ENCODE peak calls at places on chromosomes 11 and 22, in ten cellular contexts. One of them, this sample, is unnamed.

GRCh38 chr11:134666273-134667174 is 254.5 kb upstream of the B3GAT1 start:
- DNase-seq in amygdala: no peak
- DNase-seq in occipital lobe: no peak
- DNase-seq in iris pigment epithelial cell: no peak
- DNase-seq in NCI-H1417: no peak
- DNase-seq in naive thymus-derived CD4-positive, alpha-beta T cell: no peak
- DNase-seq in NCI-H1105 treated with DMSO at 0.1 percent for 48 hours: no peak
- DNase-seq in esophagus muscularis mucosa: peak
- DNase-seq in EH: no peak
- DNase-seq in neuronal stem cell: no peak
- DNase-seq in this sample: no peak

GRCh38 chr22:40107244-40107643 is 70.5 kb upstream of the TNRC6B start:
- DNase-seq in amygdala: no peak
- DNase-seq in occipital lobe: no peak
- DNase-seq in iris pigment epithelial cell: peak
- DNase-seq in NCI-H1417: no peak
- DNase-seq in naive thymus-derived CD4-positive, alpha-beta T cell: no peak
- DNase-seq in NCI-H1105 treated with DMSO at 0.1 percent for 48 hours: no peak
- DNase-seq in esophagus muscularis mucosa: no peak
- DNase-seq in EH: peak
- DNase-seq in neuronal stem cell: no peak
- DNase-seq in this sample: no peak

GRCh38 chr22:40233886-40234285 is 56.2 kb downstream of the TNRC6B start:
- DNase-seq in amygdala: no peak
- DNase-seq in occipital lobe: no peak
- DNase-seq in iris pigment epithelial cell: no peak
- DNase-seq in NCI-H1417: no peak
- DNase-seq in naive thymus-derived CD4-positive, alpha-beta T cell: no peak
- DNase-seq in NCI-H1105 treated with DMSO at 0.1 percent for 48 hours: no peak
- DNase-seq in esophagus muscularis mucosa: no peak
- DNase-seq in EH: no peak
- DNase-seq in neuronal stem cell: no peak
- DNase-seq in this sample: no peak

GRCh38 chr11:65911682-65912568 is 6.9 kb downstream of the C11orf68 start:
- DNase-seq in amygdala: no peak
- DNase-seq in occipital lobe: no peak
- DNase-seq in iris pigment epithelial cell: peak
- DNase-seq in NCI-H1417: peak
- DNase-seq in naive thymus-derived CD4-positive, alpha-beta T cell: no peak
- DNase-seq in NCI-H1105 treated with DMSO at 0.1 percent for 48 hours: peak
- DNase-seq in esophagus muscularis mucosa: no peak
- DNase-seq in EH: peak
- DNase-seq in neuronal stem cell: no peak
- DNase-seq in this sample: peak

GRCh38 chr11:77202941-77203900 is 75.2 kb downstream of the MYO7A start:
- DNase-seq in amygdala: no peak
- DNase-seq in occipital lobe: no peak
- DNase-seq in iris pigment epithelial cell: no peak
- DNase-seq in NCI-H1417: no peak
- DNase-seq in naive thymus-derived CD4-positive, alpha-beta T cell: no peak
- DNase-seq in NCI-H1105 treated with DMSO at 0.1 percent for 48 hours: no peak
- DNase-seq in esophagus muscularis mucosa: no peak
- DNase-seq in EH: no peak
- DNase-seq in neuronal stem cell: no peak
- DNase-seq in this sample: no peak

GRCh38 chr11:18168372-18168771 is 4.3 kb upstream of the MRGPRX4 start:
- DNase-seq in amygdala: no peak
- DNase-seq in occipital lobe: no peak
- DNase-seq in iris pigment epithelial cell: no peak
- DNase-seq in NCI-H1417: no peak
- DNase-seq in naive thymus-derived CD4-positive, alpha-beta T cell: no peak
- DNase-seq in NCI-H1105 treated with DMSO at 0.1 percent for 48 hours: no peak
- DNase-seq in esophagus muscularis mucosa: no peak
- DNase-seq in EH: no peak
- DNase-seq in neuronal stem cell: no peak
- DNase-seq in this sample: no peak

GRCh38 chr22:31652911-31653684 is 8.9 kb downstream of the PISD start:
- DNase-seq in amygdala: no peak
- DNase-seq in occipital lobe: no peak
- DNase-seq in iris pigment epithelial cell: no peak
- DNase-seq in NCI-H1417: no peak
- DNase-seq in naive thymus-derived CD4-positive, alpha-beta T cell: no peak
- DNase-seq in NCI-H1105 treated with DMSO at 0.1 percent for 48 hours: no peak
- DNase-seq in esophagus muscularis mucosa: no peak
- DNase-seq in EH: no peak
- DNase-seq in neuronal stem cell: no peak
- DNase-seq in this sample: no peak

GRCh38 chr22:35517769-35518530 is 22.7 kb upstream of the RASD2 start:
- DNase-seq in amygdala: no peak
- DNase-seq in occipital lobe: no peak
- DNase-seq in iris pigment epithelial cell: no peak
- DNase-seq in NCI-H1417: no peak
- DNase-seq in naive thymus-derived CD4-positive, alpha-beta T cell: no peak
- DNase-seq in NCI-H1105 treated with DMSO at 0.1 percent for 48 hours: no peak
- DNase-seq in esophagus muscularis mucosa: no peak
- DNase-seq in EH: no peak
- DNase-seq in neuronal stem cell: no peak
- DNase-seq in this sample: no peak

GRCh38 chr22:20106849-20107237 is 9.1 kb upstream of the RANBP1 start:
- DNase-seq in amygdala: no peak
- DNase-seq in occipital lobe: no peak
- DNase-seq in iris pigment epithelial cell: no peak
- DNase-seq in NCI-H1417: no peak
- DNase-seq in naive thymus-derived CD4-positive, alpha-beta T cell: no peak
- DNase-seq in NCI-H1105 treated with DMSO at 0.1 percent for 48 hours: no peak
- DNase-seq in esophagus muscularis mucosa: no peak
- DNase-seq in EH: no peak
- DNase-seq in neuronal stem cell: no peak
- DNase-seq in this sample: no peak